ENCODE peak calls at places on chromosomes 13 and 19, in ten cellular contexts. One of them, this sample, is unnamed.
A peak's percentile ranks its signal among the peaks of the same experiment; 100 is the strongest.

GRCh38 chr19:28482221-28482620 is 730.7 kb downstream of the UQCRFS1 start:
- DNase-seq in IMR-90: no peak
- DNase-seq in neuronal stem cell: no peak
- DNase-seq in H1: peak; percentile 57
- DNase-seq in GM23248: no peak
- DNase-seq in hepatocyte: no peak
- DNase-seq in neural progenitor cell: no peak
- DNase-seq in mesenchymal stem cell: no peak
- DNase-seq in HepG2: no peak
- DNase-seq in fibroblast of lung: no peak
- DNase-seq in this sample: no peak

GRCh38 chr13:21176982-21177284 is 475 bp downstream of the MRPL57 start:
- DNase-seq in GM23248: no peak
- DNase-seq in HepG2: no peak
- DNase-seq in fibroblast of lung: no peak
- DNase-seq in mesenchymal stem cell: no peak
- DNase-seq in IMR-90: no peak
- DNase-seq in neuronal stem cell: no peak
- DNase-seq in hepatocyte: no peak
- DNase-seq in H1: no peak
- DNase-seq in neural progenitor cell: no peak
- DNase-seq in this sample: no peak

GRCh38 chr13:109209526-109209925 is 576.9 kb downstream of the IRS2 start:
- DNase-seq in mesenchymal stem cell: no peak
- DNase-seq in neuronal stem cell: no peak
- DNase-seq in HepG2: no peak
- DNase-seq in neural progenitor cell: no peak
- DNase-seq in GM23248: no peak
- DNase-seq in H1: no peak
- DNase-seq in fibroblast of lung: no peak
- DNase-seq in IMR-90: no peak
- DNase-seq in hepatocyte: no peak
- DNase-seq in this sample: no peak

GRCh38 chr13:33649212-33649917 is 168.6 kb upstream of the RFC3 start:
- DNase-seq in mesenchymal stem cell: peak; percentile 29
- DNase-seq in neuronal stem cell: no peak
- DNase-seq in H1: no peak
- DNase-seq in GM23248: peak; percentile 65
- DNase-seq in IMR-90: peak; percentile 6
- DNase-seq in fibroblast of lung: peak; percentile 20
- DNase-seq in neural progenitor cell: no peak
- DNase-seq in HepG2: peak; percentile 14
- DNase-seq in hepatocyte: no peak
- DNase-seq in this sample: no peak

GRCh38 chr19:6362351-6362801 is 1.0 kb downstream of the CLPP start:
- DNase-seq in GM23248: peak; percentile 26
- DNase-seq in neural progenitor cell: no peak
- DNase-seq in HepG2: no peak
- DNase-seq in fibroblast of lung: peak; percentile 7
- DNase-seq in mesenchymal stem cell: peak; percentile 12
- DNase-seq in neuronal stem cell: no peak
- DNase-seq in hepatocyte: no peak
- DNase-seq in H1: no peak
- DNase-seq in IMR-90: no peak
- DNase-seq in this sample: no peak

GRCh38 chr19:17706750-17707181 is 12.5 kb upstream of the MAP1S start:
- DNase-seq in GM23248: peak; percentile 60
- DNase-seq in neural progenitor cell: peak; percentile 86
- DNase-seq in neuronal stem cell: no peak
- DNase-seq in HepG2: peak; percentile 46
- DNase-seq in IMR-90: peak; percentile 39
- DNase-seq in mesenchymal stem cell: no peak
- DNase-seq in H1: peak; percentile 89
- DNase-seq in fibroblast of lung: peak; percentile 19
- DNase-seq in hepatocyte: no peak
- DNase-seq in this sample: peak; percentile 30

GRCh38 chr19:44776402-44777096 is 1.1 kb upstream of the CBLC start:
- DNase-seq in mesenchymal stem cell: no peak
- DNase-seq in hepatocyte: peak; percentile 80
- DNase-seq in neural progenitor cell: no peak
- DNase-seq in H1: no peak
- DNase-seq in IMR-90: no peak
- DNase-seq in GM23248: no peak
- DNase-seq in fibroblast of lung: no peak
- DNase-seq in neuronal stem cell: no peak
- DNase-seq in HepG2: no peak
- DNase-seq in this sample: no peak

GRCh38 chr19:38683393-38684077 is 36.1 kb downstream of the ACTN4 start:
- DNase-seq in fibroblast of lung: peak; percentile 77
- DNase-seq in neuronal stem cell: no peak
- DNase-seq in H1: peak; percentile 83
- DNase-seq in mesenchymal stem cell: peak; percentile 92
- DNase-seq in HepG2: peak; percentile 96
- DNase-seq in IMR-90: peak; percentile 85
- DNase-seq in GM23248: peak; percentile 93
- DNase-seq in hepatocyte: peak; percentile 93
- DNase-seq in neural progenitor cell: peak; percentile 40
- DNase-seq in this sample: peak; percentile 94

GRCh38 chr19:10006335-10006708 is 4.0 kb downstream of the COL5A3 start:
- DNase-seq in neuronal stem cell: no peak
- DNase-seq in H1: no peak
- DNase-seq in mesenchymal stem cell: peak; percentile 33
- DNase-seq in GM23248: peak; percentile 86
- DNase-seq in IMR-90: peak; percentile 72
- DNase-seq in neural progenitor cell: no peak
- DNase-seq in hepatocyte: no peak
- DNase-seq in HepG2: no peak
- DNase-seq in fibroblast of lung: peak; percentile 58
- DNase-seq in this sample: peak; percentile 41

GRCh38 chr13:75359266-75359665 is 122.7 kb downstream of the TBC1D4 start:
- DNase-seq in neuronal stem cell: no peak
- DNase-seq in GM23248: peak; percentile 97
- DNase-seq in H1: no peak
- DNase-seq in neural progenitor cell: peak; percentile 14
- DNase-seq in fibroblast of lung: peak; percentile 75
- DNase-seq in hepatocyte: no peak
- DNase-seq in IMR-90: peak; percentile 94
- DNase-seq in mesenchymal stem cell: peak; percentile 84
- DNase-seq in HepG2: no peak
- DNase-seq in this sample: peak; percentile 97

GRCh38 chr13:61852116-61852515 is 436.5 kb upstream of the PCDH20 start:
- DNase-seq in hepatocyte: no peak
- DNase-seq in neural progenitor cell: no peak
- DNase-seq in IMR-90: no peak
- DNase-seq in fibroblast of lung: no peak
- DNase-seq in mesenchymal stem cell: no peak
- DNase-seq in HepG2: no peak
- DNase-seq in neuronal stem cell: no peak
- DNase-seq in H1: no peak
- DNase-seq in GM23248: no peak
- DNase-seq in this sample: no peak

DNA sequence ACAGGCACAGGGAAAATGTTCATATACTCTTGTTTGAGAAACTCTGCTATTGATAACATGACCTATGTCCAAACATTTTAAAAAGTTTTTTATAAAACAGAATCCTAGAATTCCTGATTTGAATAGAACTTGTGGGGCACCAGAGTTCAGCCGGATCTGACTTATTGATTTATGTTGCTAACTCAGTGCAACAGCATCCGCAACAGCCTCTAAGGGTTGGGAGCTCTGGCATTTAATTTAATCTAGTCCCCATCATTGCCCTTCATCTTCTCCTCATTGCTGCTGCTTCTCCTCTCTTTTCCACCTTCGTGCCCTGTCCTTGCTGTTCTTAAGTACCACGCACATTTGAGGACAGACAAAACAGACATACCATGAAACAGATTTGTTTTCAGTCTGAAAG is 214.5 kb downstream of the FGF14 start:
- DNase-seq in GM23248: no peak
- DNase-seq in H1: no peak
- DNase-seq in fibroblast of lung: no peak
- DNase-seq in IMR-90: no peak
- DNase-seq in mesenchymal stem cell: no peak
- DNase-seq in neuronal stem cell: no peak
- DNase-seq in HepG2: no peak
- DNase-seq in hepatocyte: no peak
- DNase-seq in neural progenitor cell: no peak
- DNase-seq in this sample: no peak
- H3K27me3 ChIP-seq in GM23248: no peaks in the 10 kb centered on the region
- H3K27me3 ChIP-seq in H1: no peaks in the 10 kb centered on the region
- H3K27me3 ChIP-seq in fibroblast of lung: no peaks in the 10 kb centered on the region
- H3K27me3 ChIP-seq in IMR-90: no peaks in the 10 kb centered on the region
- H3K27me3 ChIP-seq in mesenchymal stem cell: no peaks in the 10 kb centered on the region
- H3K27me3 ChIP-seq in neuronal stem cell: no peaks in the 10 kb centered on the region
- H3K27me3 ChIP-seq in HepG2: no peaks in the 10 kb centered on the region
- H3K27me3 ChIP-seq in hepatocyte: no peaks in the 10 kb centered on the region
- H3K27me3 ChIP-seq in neural progenitor cell: no peaks in the 10 kb centered on the region
- H3K27me3 ChIP-seq in this sample: no peaks in the 10 kb centered on the region

DNA sequence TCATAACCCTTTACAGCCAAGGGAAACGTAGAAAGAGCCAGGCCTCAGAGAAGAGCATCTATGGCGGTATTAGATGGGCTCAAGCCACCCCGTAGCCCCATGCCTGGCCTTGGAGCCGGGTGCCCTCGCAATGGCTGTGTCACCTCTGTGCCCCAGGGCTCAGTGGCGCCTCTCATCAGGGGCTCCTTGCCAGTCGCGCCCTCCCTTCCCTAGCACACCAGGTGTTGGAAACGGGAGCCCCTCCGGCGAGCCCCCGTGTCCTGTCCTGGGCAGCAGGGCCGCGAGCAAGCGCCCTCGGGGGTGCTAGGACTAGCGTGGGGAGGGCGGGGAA is 453 bp downstream of the ZNF256 start:
- DNase-seq in fibroblast of lung: no peak
- DNase-seq in hepatocyte: no peak
- DNase-seq in H1: no peak
- DNase-seq in mesenchymal stem cell: peak; percentile 7
- DNase-seq in neural progenitor cell: no peak
- DNase-seq in neuronal stem cell: no peak
- DNase-seq in HepG2: no peak
- DNase-seq in GM23248: peak; percentile 42
- DNase-seq in IMR-90: no peak
- DNase-seq in this sample: no peak
- H2AFZ ChIP-seq in fibroblast of lung: peak overlapping the region; percentile 84
- H2AFZ ChIP-seq in hepatocyte: peak overlapping the region; percentile 51
- H2AFZ ChIP-seq in H1: no peak overlapping the region
- H2AFZ ChIP-seq in mesenchymal stem cell: peak overlapping the region; percentile 60
- H2AFZ ChIP-seq in neural progenitor cell: peak overlapping the region; percentile 98
- H2AFZ ChIP-seq in neuronal stem cell: peak overlapping the region; percentile 94
- H2AFZ ChIP-seq in HepG2: no peak overlapping the region
- H2AFZ ChIP-seq in GM23248: peak overlapping the region; percentile 98
- H2AFZ ChIP-seq in IMR-90: peak overlapping the region; percentile 96
- H2AFZ ChIP-seq in this sample: peak overlapping the region; percentile 91

GRCh38 chr19:42424712-42425131 is 2.5 kb downstream of the LIPE start:
- DNase-seq in H1: peak; percentile 63
- DNase-seq in GM23248: no peak
- DNase-seq in neuronal stem cell: no peak
- DNase-seq in IMR-90: no peak
- DNase-seq in HepG2: peak; percentile 27
- DNase-seq in mesenchymal stem cell: no peak
- DNase-seq in fibroblast of lung: no peak
- DNase-seq in neural progenitor cell: peak; percentile 50
- DNase-seq in hepatocyte: no peak
- DNase-seq in this sample: no peak
- H3K27me3 ChIP-seq in H1: peaks cover 41% of the 10 kb centered on the region
- H3K27me3 ChIP-seq in GM23248: no peaks in the 10 kb centered on the region
- H3K27me3 ChIP-seq in neuronal stem cell: no peaks in the 10 kb centered on the region
- H3K27me3 ChIP-seq in IMR-90: no peaks in the 10 kb centered on the region
- H3K27me3 ChIP-seq in HepG2: peaks cover 4% of the 10 kb centered on the region
- H3K27me3 ChIP-seq in mesenchymal stem cell: peaks cover 17% of the 10 kb centered on the region
- H3K27me3 ChIP-seq in fibroblast of lung: no peaks in the 10 kb centered on the region
- H3K27me3 ChIP-seq in neural progenitor cell: peaks cover 54% of the 10 kb centered on the region
- H3K27me3 ChIP-seq in hepatocyte: no peaks in the 10 kb centered on the region
- H3K27me3 ChIP-seq in this sample: peaks cover 2% of the 10 kb centered on the region

GRCh38 chr19:16112778-16113177 is 1.1 kb downstream of the RAB8A start:
- DNase-seq in neuronal stem cell: no peak
- DNase-seq in hepatocyte: no peak
- DNase-seq in neural progenitor cell: no peak
- DNase-seq in mesenchymal stem cell: no peak
- DNase-seq in GM23248: no peak
- DNase-seq in H1: no peak
- DNase-seq in fibroblast of lung: no peak
- DNase-seq in HepG2: no peak
- DNase-seq in IMR-90: no peak
- DNase-seq in this sample: no peak

GRCh38 chr19:16113727-16114126 is 2.0 kb downstream of the RAB8A start:
- DNase-seq in H1: no peak
- DNase-seq in fibroblast of lung: no peak
- DNase-seq in mesenchymal stem cell: no peak
- DNase-seq in IMR-90: no peak
- DNase-seq in neuronal stem cell: no peak
- DNase-seq in GM23248: no peak
- DNase-seq in hepatocyte: no peak
- DNase-seq in HepG2: no peak
- DNase-seq in neural progenitor cell: no peak
- DNase-seq in this sample: no peak

GRCh38 chr19:16115309-16116039 is 3.8 kb downstream of the RAB8A start:
- DNase-seq in mesenchymal stem cell: no peak
- DNase-seq in IMR-90: no peak
- DNase-seq in GM23248: no peak
- DNase-seq in hepatocyte: no peak
- DNase-seq in neural progenitor cell: no peak
- DNase-seq in HepG2: no peak
- DNase-seq in H1: no peak
- DNase-seq in neuronal stem cell: no peak
- DNase-seq in fibroblast of lung: no peak
- DNase-seq in this sample: no peak

GRCh38 chr19:16111909-16112752 is 442 bp downstream of the RAB8A start:
- DNase-seq in neural progenitor cell: no peak
- DNase-seq in neuronal stem cell: no peak
- DNase-seq in hepatocyte: no peak
- DNase-seq in fibroblast of lung: no peak
- DNase-seq in H1: no peak
- DNase-seq in IMR-90: no peak
- DNase-seq in HepG2: no peak
- DNase-seq in GM23248: peak; percentile 41
- DNase-seq in mesenchymal stem cell: no peak
- DNase-seq in this sample: no peak

DNA sequence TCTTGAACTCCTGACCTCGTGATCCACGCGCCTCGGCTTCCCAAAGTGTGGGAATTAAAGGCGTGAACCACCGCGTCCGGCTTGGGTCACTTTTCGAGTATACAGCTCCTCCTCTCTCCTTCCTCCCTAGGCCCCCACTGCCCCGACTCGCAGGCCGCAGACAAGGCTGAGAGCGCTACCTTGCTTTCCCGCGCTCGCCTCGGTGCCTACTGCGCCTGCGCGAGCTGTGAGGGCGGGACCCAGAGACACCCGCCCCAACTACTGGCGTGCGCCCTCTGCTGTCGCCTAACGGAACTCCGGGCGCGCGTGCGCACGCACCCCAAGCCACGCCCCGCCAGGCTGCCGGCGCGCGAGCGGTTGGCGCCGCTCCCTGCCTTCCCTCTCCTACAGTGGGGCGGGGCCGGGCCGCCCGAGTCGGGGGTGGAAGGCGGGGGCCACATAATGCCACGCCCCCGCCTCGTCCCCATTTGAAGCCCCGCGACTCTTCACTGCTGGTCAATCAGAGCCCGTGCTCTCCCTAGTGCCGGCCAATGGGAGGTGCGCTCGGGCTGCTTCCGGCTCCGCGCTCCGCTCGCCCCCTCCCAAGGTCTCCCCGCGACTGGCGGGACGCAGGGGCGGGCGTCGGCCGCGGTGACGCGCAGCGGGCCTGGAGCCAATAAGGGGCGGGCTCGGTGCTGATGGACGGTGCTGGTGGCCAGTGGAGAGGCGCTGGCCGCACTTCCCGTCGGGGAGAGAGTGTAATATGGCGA is at the start of gene RAB8A:
- DNase-seq in neural progenitor cell: peak; percentile 100
- DNase-seq in HepG2: peak; percentile 97
- DNase-seq in mesenchymal stem cell: peak; percentile 99
- DNase-seq in hepatocyte: peak; percentile 100
- DNase-seq in GM23248: peak; percentile 100
- DNase-seq in H1: peak; percentile 100
- DNase-seq in IMR-90: peak; percentile 99
- DNase-seq in neuronal stem cell: peak; percentile 99
- DNase-seq in fibroblast of lung: peak; percentile 99
- DNase-seq in this sample: peak; percentile 95
- H2AFZ ChIP-seq in neural progenitor cell: peak within 1 kb of the TSS; percentile 48
- H2AFZ ChIP-seq in HepG2: no peak within 1 kb of the TSS
- H2AFZ ChIP-seq in mesenchymal stem cell: peak within 1 kb of the TSS; percentile 83
- H2AFZ ChIP-seq in hepatocyte: peak within 1 kb of the TSS; percentile 33
- H2AFZ ChIP-seq in GM23248: peak within 1 kb of the TSS; percentile 91
- H2AFZ ChIP-seq in H1: no peak within 1 kb of the TSS
- H2AFZ ChIP-seq in IMR-90: peak within 1 kb of the TSS; percentile 95
- H2AFZ ChIP-seq in neuronal stem cell: peak within 1 kb of the TSS; percentile 85
- H2AFZ ChIP-seq in fibroblast of lung: peak within 1 kb of the TSS; percentile 98
- H2AFZ ChIP-seq in this sample: peak within 1 kb of the TSS; percentile 94

This sample was measured in astrocyte.